ENCODE peak calls at places on chromosomes 11 and 22, in nine cellular contexts. One of them, this sample, is unnamed.

GRCh38 chr11:69637956-69638871 is 2.7 kb upstream of the CCND1 start:
- DNase-seq in ovary: no peak
- DNase-seq in naive thymus-derived CD4-positive, alpha-beta T cell: no peak
- DNase-seq in left ventricle myocardium inferior: peak; percentile 52
- DNase-seq in Peyer's patch: no peak
- DNase-seq in Panc1: no peak
- DNase-seq in fibroblast of lung: peak; percentile 78
- DNase-seq in esophagus squamous epithelium: no peak
- DNase-seq in mammary epithelial cell: peak; percentile 54
- DNase-seq in this sample: no peak

GRCh38 chr22:31327786-31328544 is 18.2 kb downstream of the PATZ1 start:
- DNase-seq in ovary: no peak
- DNase-seq in naive thymus-derived CD4-positive, alpha-beta T cell: no peak
- DNase-seq in left ventricle myocardium inferior: no peak
- DNase-seq in Peyer's patch: no peak
- DNase-seq in Panc1: no peak
- DNase-seq in fibroblast of lung: no peak
- DNase-seq in esophagus squamous epithelium: no peak
- DNase-seq in mammary epithelial cell: peak; percentile 61
- DNase-seq in this sample: no peak

GRCh38 chr11:87421422-87421821 is 383.7 kb downstream of the TMEM135 start:
- DNase-seq in ovary: no peak
- DNase-seq in naive thymus-derived CD4-positive, alpha-beta T cell: peak; percentile 27
- DNase-seq in left ventricle myocardium inferior: no peak
- DNase-seq in Peyer's patch: no peak
- DNase-seq in Panc1: peak; percentile 80
- DNase-seq in fibroblast of lung: peak; percentile 83
- DNase-seq in esophagus squamous epithelium: no peak
- DNase-seq in mammary epithelial cell: peak; percentile 64
- DNase-seq in this sample: no peak

GRCh38 chr22:46245515-46245914 is 4.6 kb downstream of the CDPF1 start:
- DNase-seq in ovary: no peak
- DNase-seq in naive thymus-derived CD4-positive, alpha-beta T cell: no peak
- DNase-seq in left ventricle myocardium inferior: peak; percentile 82
- DNase-seq in Peyer's patch: no peak
- DNase-seq in Panc1: no peak
- DNase-seq in fibroblast of lung: no peak
- DNase-seq in esophagus squamous epithelium: no peak
- DNase-seq in mammary epithelial cell: no peak
- DNase-seq in this sample: no peak

GRCh38 chr11:18563090-18563730 is 25.3 kb downstream of the UEVLD start:
- DNase-seq in ovary: no peak
- DNase-seq in naive thymus-derived CD4-positive, alpha-beta T cell: no peak
- DNase-seq in left ventricle myocardium inferior: no peak
- DNase-seq in Peyer's patch: no peak
- DNase-seq in Panc1: no peak
- DNase-seq in fibroblast of lung: no peak
- DNase-seq in esophagus squamous epithelium: no peak
- DNase-seq in mammary epithelial cell: no peak
- DNase-seq in this sample: no peak

GRCh38 chr11:73019996-73020395 is 122.1 kb downstream of the FCHSD2 start:
- DNase-seq in ovary: no peak
- DNase-seq in naive thymus-derived CD4-positive, alpha-beta T cell: no peak
- DNase-seq in left ventricle myocardium inferior: no peak
- DNase-seq in Peyer's patch: no peak
- DNase-seq in Panc1: no peak
- DNase-seq in fibroblast of lung: no peak
- DNase-seq in esophagus squamous epithelium: no peak
- DNase-seq in mammary epithelial cell: no peak
- DNase-seq in this sample: no peak

GRCh38 chr11:12232160-12232559 is 121.8 kb downstream of the MICAL2 start:
- DNase-seq in ovary: no peak
- DNase-seq in naive thymus-derived CD4-positive, alpha-beta T cell: no peak
- DNase-seq in left ventricle myocardium inferior: no peak
- DNase-seq in Peyer's patch: no peak
- DNase-seq in Panc1: no peak
- DNase-seq in fibroblast of lung: peak; percentile 66
- DNase-seq in esophagus squamous epithelium: no peak
- DNase-seq in mammary epithelial cell: peak; percentile 20
- DNase-seq in this sample: no peak

GRCh38 chr11:80980221-80980620 is 1539.4 kb upstream of the TENM4 start:
- DNase-seq in ovary: no peak
- DNase-seq in naive thymus-derived CD4-positive, alpha-beta T cell: no peak
- DNase-seq in left ventricle myocardium inferior: no peak
- DNase-seq in Peyer's patch: no peak
- DNase-seq in Panc1: no peak
- DNase-seq in fibroblast of lung: peak; percentile 38
- DNase-seq in esophagus squamous epithelium: no peak
- DNase-seq in mammary epithelial cell: peak; percentile 83
- DNase-seq in this sample: no peak

GRCh38 chr11:2853401-2853800 is 32.2 kb downstream of the CDKN1C start:
- DNase-seq in ovary: no peak
- DNase-seq in naive thymus-derived CD4-positive, alpha-beta T cell: no peak
- DNase-seq in left ventricle myocardium inferior: no peak
- DNase-seq in Peyer's patch: no peak
- DNase-seq in Panc1: no peak
- DNase-seq in fibroblast of lung: no peak
- DNase-seq in esophagus squamous epithelium: no peak
- DNase-seq in mammary epithelial cell: no peak
- DNase-seq in this sample: no peak

GRCh38 chr22:49294656-49295464 is 532.8 kb downstream of the BRD1 start:
- DNase-seq in ovary: no peak
- DNase-seq in naive thymus-derived CD4-positive, alpha-beta T cell: no peak
- DNase-seq in left ventricle myocardium inferior: no peak
- DNase-seq in Peyer's patch: no peak
- DNase-seq in Panc1: no peak
- DNase-seq in fibroblast of lung: no peak
- DNase-seq in esophagus squamous epithelium: no peak
- DNase-seq in mammary epithelial cell: no peak
- DNase-seq in this sample: no peak

GRCh38 chr22:49295851-49296560 is 531.7 kb downstream of the BRD1 start:
- DNase-seq in ovary: no peak
- DNase-seq in naive thymus-derived CD4-positive, alpha-beta T cell: no peak
- DNase-seq in left ventricle myocardium inferior: no peak
- DNase-seq in Peyer's patch: peak; percentile 10
- DNase-seq in Panc1: no peak
- DNase-seq in fibroblast of lung: no peak
- DNase-seq in esophagus squamous epithelium: no peak
- DNase-seq in mammary epithelial cell: no peak
- DNase-seq in this sample: no peak

GRCh38 chr22:49296561-49296960 is 531.1 kb downstream of the BRD1 start:
- DNase-seq in ovary: no peak
- DNase-seq in naive thymus-derived CD4-positive, alpha-beta T cell: no peak
- DNase-seq in left ventricle myocardium inferior: no peak
- DNase-seq in Peyer's patch: no peak
- DNase-seq in Panc1: no peak
- DNase-seq in fibroblast of lung: no peak
- DNase-seq in esophagus squamous epithelium: no peak
- DNase-seq in mammary epithelial cell: no peak
- DNase-seq in this sample: no peak

GRCh38 chr22:49297286-49297870 is 530.3 kb downstream of the BRD1 start:
- DNase-seq in ovary: no peak
- DNase-seq in naive thymus-derived CD4-positive, alpha-beta T cell: no peak
- DNase-seq in left ventricle myocardium inferior: no peak
- DNase-seq in Peyer's patch: peak; percentile 10
- DNase-seq in Panc1: no peak
- DNase-seq in fibroblast of lung: no peak
- DNase-seq in esophagus squamous epithelium: no peak
- DNase-seq in mammary epithelial cell: no peak
- DNase-seq in this sample: no peak

DNA sequence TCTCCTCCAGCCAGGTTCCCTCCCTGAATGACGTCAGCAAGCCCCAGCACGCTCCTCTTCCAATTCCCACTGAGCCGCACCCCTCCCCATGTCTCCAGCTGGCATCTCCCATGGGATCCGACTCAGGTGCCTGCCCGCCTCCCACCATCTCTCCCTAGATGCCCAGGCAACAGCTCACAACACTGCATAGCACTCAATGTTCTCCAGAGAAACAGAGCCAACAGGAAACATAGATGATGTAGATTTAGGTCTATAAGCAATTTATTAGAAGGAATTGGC is 532.3 kb downstream of the BRD1 start:
- DNase-seq in ovary: no peak
- DNase-seq in naive thymus-derived CD4-positive, alpha-beta T cell: no peak
- DNase-seq in left ventricle myocardium inferior: no peak
- DNase-seq in Peyer's patch: no peak
- DNase-seq in Panc1: no peak
- DNase-seq in fibroblast of lung: no peak
- DNase-seq in esophagus squamous epithelium: no peak
- DNase-seq in mammary epithelial cell: no peak
- DNase-seq in this sample: no peak
- H3K9me3 ChIP-seq in ovary: no peaks in the 10 kb centered on the region
- H3K9me3 ChIP-seq in naive thymus-derived CD4-positive, alpha-beta T cell: no peaks in the 10 kb centered on the region
- H3K9me3 ChIP-seq in left ventricle myocardium inferior: peaks cover 31% of the 10 kb centered on the region
- H3K9me3 ChIP-seq in Peyer's patch: no peaks in the 10 kb centered on the region
- H3K9me3 ChIP-seq in Panc1: no peaks in the 10 kb centered on the region
- H3K9me3 ChIP-seq in fibroblast of lung: no peaks in the 10 kb centered on the region
- H3K9me3 ChIP-seq in esophagus squamous epithelium: no peaks in the 10 kb centered on the region
- H3K9me3 ChIP-seq in mammary epithelial cell: peaks cover 67% of the 10 kb centered on the region
- H3K9me3 ChIP-seq in this sample: no peaks in the 10 kb centered on the region

DNA sequence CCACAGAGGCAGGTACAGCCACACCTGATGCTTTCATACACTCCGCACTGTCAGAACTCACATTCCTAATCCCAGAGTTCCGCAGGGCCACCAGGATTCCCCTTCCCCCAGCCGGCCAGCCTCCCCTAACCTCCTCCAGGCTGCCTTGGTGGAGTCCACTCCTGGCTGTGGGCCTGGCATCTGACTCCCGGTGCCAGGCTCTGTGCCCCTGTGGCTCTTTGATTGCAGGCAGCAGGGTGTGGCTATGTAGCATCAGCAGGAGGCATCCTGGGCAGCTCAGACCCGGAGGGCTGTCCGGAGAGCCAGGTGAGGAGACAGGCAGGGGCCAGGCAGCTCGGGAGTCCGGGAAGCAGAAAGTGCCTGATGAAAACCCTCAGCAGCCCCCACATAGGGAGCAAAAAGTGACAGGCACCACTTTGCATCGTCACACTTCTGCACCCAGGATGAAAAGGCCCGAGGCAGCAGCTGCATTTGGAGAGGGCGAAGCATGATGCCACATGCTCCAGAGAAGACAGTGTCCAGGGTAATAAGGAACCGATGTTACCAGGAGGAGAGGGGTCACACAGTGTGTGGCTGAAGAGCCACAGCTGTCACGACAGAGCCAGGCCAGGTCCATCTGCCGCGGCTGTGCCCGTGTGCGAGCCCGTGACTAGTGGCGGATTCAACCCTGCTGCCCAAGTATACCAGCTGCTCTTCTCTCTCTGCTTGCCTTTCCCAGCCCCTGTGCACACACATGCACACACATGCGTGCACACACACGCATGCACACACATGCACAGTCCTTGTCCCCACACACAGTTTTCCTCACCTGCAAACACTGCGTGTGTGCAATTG is 1432.7 kb downstream of the BRD1 start:
- DNase-seq in ovary: no peak
- DNase-seq in naive thymus-derived CD4-positive, alpha-beta T cell: no peak
- DNase-seq in left ventricle myocardium inferior: no peak
- DNase-seq in Peyer's patch: no peak
- DNase-seq in Panc1: no peak
- DNase-seq in fibroblast of lung: no peak
- DNase-seq in esophagus squamous epithelium: no peak
- DNase-seq in mammary epithelial cell: no peak
- DNase-seq in this sample: no peak
- H3K9me3 ChIP-seq in ovary: no peaks in the 10 kb centered on the region
- H3K9me3 ChIP-seq in naive thymus-derived CD4-positive, alpha-beta T cell: no peaks in the 10 kb centered on the region
- H3K9me3 ChIP-seq in left ventricle myocardium inferior: no peaks in the 10 kb centered on the region
- H3K9me3 ChIP-seq in Peyer's patch: no peaks in the 10 kb centered on the region
- H3K9me3 ChIP-seq in Panc1: no peaks in the 10 kb centered on the region
- H3K9me3 ChIP-seq in fibroblast of lung: no peaks in the 10 kb centered on the region
- H3K9me3 ChIP-seq in esophagus squamous epithelium: no peaks in the 10 kb centered on the region
- H3K9me3 ChIP-seq in mammary epithelial cell: peaks cover 46% of the 10 kb centered on the region
- H3K9me3 ChIP-seq in this sample: no peaks in the 10 kb centered on the region

GRCh38 chr22:19779011-19779421 is 18.4 kb downstream of the TBX1 start:
- DNase-seq in ovary: no peak
- DNase-seq in naive thymus-derived CD4-positive, alpha-beta T cell: no peak
- DNase-seq in left ventricle myocardium inferior: no peak
- DNase-seq in Peyer's patch: no peak
- DNase-seq in Panc1: no peak
- DNase-seq in fibroblast of lung: no peak
- DNase-seq in esophagus squamous epithelium: no peak
- DNase-seq in mammary epithelial cell: no peak
- DNase-seq in this sample: no peak
- H3K9me3 ChIP-seq in ovary: no peaks in the 10 kb centered on the region
- H3K9me3 ChIP-seq in naive thymus-derived CD4-positive, alpha-beta T cell: no peaks in the 10 kb centered on the region
- H3K9me3 ChIP-seq in left ventricle myocardium inferior: peaks cover 9% of the 10 kb centered on the region
- H3K9me3 ChIP-seq in Peyer's patch: no peaks in the 10 kb centered on the region
- H3K9me3 ChIP-seq in Panc1: no peaks in the 10 kb centered on the region
- H3K9me3 ChIP-seq in fibroblast of lung: no peaks in the 10 kb centered on the region
- H3K9me3 ChIP-seq in esophagus squamous epithelium: no peaks in the 10 kb centered on the region
- H3K9me3 ChIP-seq in mammary epithelial cell: no peaks in the 10 kb centered on the region
- H3K9me3 ChIP-seq in this sample: no peaks in the 10 kb centered on the region

GRCh38 chr22:21797444-21798221 is 62.0 kb upstream of the YPEL1 start:
- DNase-seq in ovary: no peak
- DNase-seq in naive thymus-derived CD4-positive, alpha-beta T cell: no peak
- DNase-seq in left ventricle myocardium inferior: no peak
- DNase-seq in Peyer's patch: no peak
- DNase-seq in Panc1: no peak
- DNase-seq in fibroblast of lung: peak; percentile 74
- DNase-seq in esophagus squamous epithelium: no peak
- DNase-seq in mammary epithelial cell: no peak
- DNase-seq in this sample: no peak

GRCh38 chr22:21796863-21797262 is 61.3 kb upstream of the YPEL1 start:
- DNase-seq in ovary: no peak
- DNase-seq in naive thymus-derived CD4-positive, alpha-beta T cell: no peak
- DNase-seq in left ventricle myocardium inferior: no peak
- DNase-seq in Peyer's patch: no peak
- DNase-seq in Panc1: no peak
- DNase-seq in fibroblast of lung: no peak
- DNase-seq in esophagus squamous epithelium: no peak
- DNase-seq in mammary epithelial cell: no peak
- DNase-seq in this sample: no peak

GRCh38 chr22:21800552-21801303 is 65.1 kb upstream of the YPEL1 start:
- DNase-seq in ovary: no peak
- DNase-seq in naive thymus-derived CD4-positive, alpha-beta T cell: no peak
- DNase-seq in left ventricle myocardium inferior: no peak
- DNase-seq in Peyer's patch: no peak
- DNase-seq in Panc1: no peak
- DNase-seq in fibroblast of lung: no peak
- DNase-seq in esophagus squamous epithelium: no peak
- DNase-seq in mammary epithelial cell: no peak
- DNase-seq in this sample: no peak

GRCh38 chr22:21791635-21792625 is 56.3 kb upstream of the YPEL1 start:
- DNase-seq in ovary: no peak
- DNase-seq in naive thymus-derived CD4-positive, alpha-beta T cell: no peak
- DNase-seq in left ventricle myocardium inferior: no peak
- DNase-seq in Peyer's patch: no peak
- DNase-seq in Panc1: no peak
- DNase-seq in fibroblast of lung: peak; percentile 71
- DNase-seq in esophagus squamous epithelium: no peak
- DNase-seq in mammary epithelial cell: peak; percentile 53
- DNase-seq in this sample: no peak

DNA sequence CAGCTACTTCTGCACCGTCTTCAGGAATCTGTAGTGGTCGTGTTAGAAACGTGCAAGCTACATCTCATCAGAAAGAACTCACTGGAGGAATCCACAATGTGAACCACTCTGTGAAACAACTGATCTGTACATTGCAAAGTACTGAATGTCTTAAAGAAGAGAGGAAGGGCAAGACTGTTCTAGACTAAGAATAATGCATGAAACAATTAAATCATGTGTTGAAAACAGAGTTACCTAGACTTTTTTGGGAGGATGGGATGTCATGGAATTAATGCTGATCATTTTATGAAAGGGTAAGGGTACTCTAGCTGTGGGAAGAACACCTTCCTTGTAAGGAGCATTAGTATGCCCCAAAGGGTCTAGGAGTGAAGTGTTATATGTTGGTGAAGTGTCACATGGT is 60.6 kb upstream of the YPEL1 start:
- DNase-seq in ovary: no peak
- DNase-seq in naive thymus-derived CD4-positive, alpha-beta T cell: no peak
- DNase-seq in left ventricle myocardium inferior: no peak
- DNase-seq in Peyer's patch: no peak
- DNase-seq in Panc1: no peak
- DNase-seq in fibroblast of lung: no peak
- DNase-seq in esophagus squamous epithelium: no peak
- DNase-seq in mammary epithelial cell: no peak
- DNase-seq in this sample: no peak
- H3K9me3 ChIP-seq in ovary: no peaks in the 10 kb centered on the region
- H3K9me3 ChIP-seq in naive thymus-derived CD4-positive, alpha-beta T cell: no peaks in the 10 kb centered on the region
- H3K9me3 ChIP-seq in left ventricle myocardium inferior: no peaks in the 10 kb centered on the region
- H3K9me3 ChIP-seq in Peyer's patch: no peaks in the 10 kb centered on the region
- H3K9me3 ChIP-seq in Panc1: no peaks in the 10 kb centered on the region
- H3K9me3 ChIP-seq in fibroblast of lung: no peaks in the 10 kb centered on the region
- H3K9me3 ChIP-seq in esophagus squamous epithelium: no peaks in the 10 kb centered on the region
- H3K9me3 ChIP-seq in mammary epithelial cell: no peaks in the 10 kb centered on the region
- H3K9me3 ChIP-seq in this sample: no peaks in the 10 kb centered on the region

This sample was measured in T-helper 17 cell.